ENCODE peak calls at places on chromosomes 1 and 21, in seven cellular contexts. V, L, S, J, N, D and Q are unnamed samples.

GRCh38 chr21:35020902-35021301 is 28.2 kb downstream of the RUNX1 start:
- DNase-seq in V (no peak), L (no peak), S (no peak), J (no peak), N (no peak), D (no peak), Q (no peak)

GRCh38 chr1:58524353-58524945 is 22.1 kb downstream of the OMA1 start:
- DNase-seq in V (peak), L (no peak), S (no peak), J (no peak), N (no peak), D (no peak), Q (peak)

GRCh38 chr1:25197235-25197930 is 34.9 kb downstream of the SYF2 start:
- DNase-seq in V (no peak), L (peak), S (no peak), J (no peak), N (no peak), D (no peak), Q (no peak)

GRCh38 chr21:38334866-38335265 is 78.1 kb downstream of the KCNJ15 start:
- DNase-seq in V (no peak), L (no peak), S (peak), J (no peak), N (no peak), D (no peak), Q (no peak)

GRCh38 chr1:20185834-20186782 is at the start of the genes PLA2G2C and UBXN10:
- DNase-seq in V (peak), L (no peak), S (no peak), J (peak), N (no peak), D (no peak), Q (peak)

GRCh38 chr1:30029677-30030076 is 693.7 kb downstream of the MATN1 start:
- DNase-seq in V (no peak), L (no peak), S (no peak), J (no peak), N (no peak), D (no peak), Q (no peak)

GRCh38 chr1:206979379-206980043 is 9.3 kb upstream of the FCAMR start:
- DNase-seq in V (peak), L (peak), S (no peak), J (no peak), N (no peak), D (no peak), Q (no peak)

GRCh38 chr1:181662606-181663005 is 179.3 kb downstream of the CACNA1E start:
- DNase-seq in V (no peak), L (no peak), S (no peak), J (no peak), N (no peak), D (no peak), Q (no peak)